ENCODE peak calls at places on chromosomes 12 and 14, in four cellular contexts. Y, A, W and F are unnamed samples.

GRCh38 chr12:39620664-39621658 is 1.4 kb upstream of the ABCD2 start:
- DNase-seq in Y (no peak), W (peak), A (no peak), F (no peak)

GRCh38 chr14:91975763-91976162 is 28.3 kb upstream of the FBLN5 start:
- DNase-seq in Y (no peak), A (no peak), W (no peak), F (no peak)

GRCh38 chr12:53476769-53477209 is 22.5 kb downstream of the MAP3K12 start:
- DNase-seq in A (no peak), W (no peak), Y (no peak), F (no peak)

GRCh38 chr12:34296143-34297041 is 274.1 kb downstream of the ALG10 start:
- DNase-seq in W (no peak), A (no peak), Y (no peak), F (no peak)

GRCh38 chr14:20456971-20457370 is 1.9 kb downstream of the APEX1 start:
- DNase-seq in W (no peak), A (no peak), Y (no peak), F (no peak)

GRCh38 chr12:9149372-9149771 is 33.7 kb upstream of the A2M start:
- DNase-seq in A (no peak), W (no peak), Y (peak), F (no peak)

GRCh38 chr14:52190532-52190931 is 77.0 kb upstream of the PTGDR start:
- DNase-seq in W (no peak), Y (no peak), A (no peak), F (no peak)

GRCh38 chr14:66330916-66331315 is 155.3 kb upstream of the CCDC196 start:
- DNase-seq in W (no peak), A (no peak), Y (no peak), F (no peak)

GRCh38 chr14:77053046-77053841 is 24.7 kb upstream of the IRF2BPL start:
- DNase-seq in W (peak), A (no peak), Y (peak), F (peak)

GRCh38 chr12:14260011-14260993 is 105.2 kb upstream of the ATF7IP start:
- DNase-seq in Y (peak), W (peak), A (peak), F (no peak)

GRCh38 chr12:12016284-12017100 is 54.2 kb upstream of the BCL2L14 start:
- DNase-seq in A (no peak), W (no peak), Y (no peak), F (no peak)

GRCh38 chr12:6915023-6915788 is 826 bp downstream of the ENO2 start:
- DNase-seq in W (no peak), A (no peak), Y (peak), F (peak)

GRCh38 chr12:26651566-26652188 is 181.3 kb downstream of the ITPR2 start:
- DNase-seq in A (peak), Y (peak), W (peak), F (peak)

GRCh38 chr14:96574633-96575191 is 72.5 kb downstream of the PAPOLA start:
- DNase-seq in W (peak), Y (no peak), A (peak), F (no peak)

GRCh38 chr12:105748806-105749600 is 389.8 kb downstream of the NUAK1 start:
- DNase-seq in Y (no peak), A (peak), W (peak), F (no peak)

GRCh38 chr12:3175238-3175637 is 98.1 kb downstream of the TSPAN9 start:
- DNase-seq in W (no peak), A (no peak), Y (no peak), F (no peak)

GRCh38 chr12:42299392-42300308 is 26.2 kb downstream of the ZCRB1 start:
- DNase-seq in A (no peak), Y (peak), W (peak), F (no peak)

GRCh38 chr12:53751336-53752191 is at the start of gene CISTR:
- DNase-seq in Y (no peak), W (no peak), A (no peak), F (no peak)

GRCh38 chr12:5505751-5506150 is 73.8 kb downstream of the NTF3 start:
- DNase-seq in Y (no peak), A (no peak), W (no peak), F (no peak)

GRCh38 chr14:75711796-75712211 is 50.8 kb downstream of the TTLL5 start:
- DNase-seq in A (peak), W (peak), Y (peak), F (peak)

GRCh38 chr14:57502581-57503254 is 9.1 kb upstream of the CCDC198 start:
- DNase-seq in A (peak), Y (no peak), W (no peak), F (no peak)

GRCh38 chr14:23727566-23728335 is 91.6 kb downstream of the DHRS2 start:
- DNase-seq in Y (peak), A (peak), W (peak), F (peak)

GRCh38 chr12:124848621-124849380 is 14.9 kb downstream of the SCARB1 start:
- DNase-seq in A (no peak), W (no peak), Y (no peak), F (no peak)

GRCh38 chr12:79690606-79691298 is at the start of gene PAWR:
- DNase-seq in A (peak), Y (peak), W (peak), F (no peak)

GRCh38 chr12:62006076-62006732 is 254.0 kb upstream of the USP15 start:
- DNase-seq in A (peak), W (peak), Y (peak), F (no peak)

GRCh38 chr12:58602736-58603135 is 317.6 kb downstream of the LRIG3 start:
- DNase-seq in A (no peak), W (peak), Y (no peak), F (no peak)

GRCh38 chr12:442235-442884 is 17.4 kb upstream of the B4GALNT3 start:
- DNase-seq in A (peak), Y (peak), W (peak), F (peak)

GRCh38 chr12:4277856-4278581 is 4.5 kb downstream of the CCND2 start:
- DNase-seq in W (no peak), Y (no peak), A (no peak), F (no peak)

GRCh38 chr12:129606239-129606638 is 297.6 kb downstream of the TMEM132D start:
- DNase-seq in Y (no peak), W (no peak), A (no peak), F (no peak)

GRCh38 chr14:45044638-45045037 is 39.3 kb upstream of the PRPF39 start:
- DNase-seq in A (no peak), W (no peak), Y (no peak), F (no peak)

GRCh38 chr12:34294137-34294536 is 271.8 kb downstream of the ALG10 start:
- DNase-seq in W (no peak), A (no peak), Y (no peak), F (no peak)

GRCh38 chr12:122064780-122065588 is 13.6 kb upstream of the MLXIP start:
- DNase-seq in W (peak), Y (peak), A (no peak), F (peak)

GRCh38 chr12:104480826-104481457 is 24.2 kb downstream of the CHST11 start:
- DNase-seq in Y (no peak), A (no peak), W (peak), F (no peak)

GRCh38 chr14:36517242-36518030 is 2.6 kb downstream of the NKX2-1 start:
- DNase-seq in W (no peak), A (no peak), Y (no peak), F (no peak)

DNA sequence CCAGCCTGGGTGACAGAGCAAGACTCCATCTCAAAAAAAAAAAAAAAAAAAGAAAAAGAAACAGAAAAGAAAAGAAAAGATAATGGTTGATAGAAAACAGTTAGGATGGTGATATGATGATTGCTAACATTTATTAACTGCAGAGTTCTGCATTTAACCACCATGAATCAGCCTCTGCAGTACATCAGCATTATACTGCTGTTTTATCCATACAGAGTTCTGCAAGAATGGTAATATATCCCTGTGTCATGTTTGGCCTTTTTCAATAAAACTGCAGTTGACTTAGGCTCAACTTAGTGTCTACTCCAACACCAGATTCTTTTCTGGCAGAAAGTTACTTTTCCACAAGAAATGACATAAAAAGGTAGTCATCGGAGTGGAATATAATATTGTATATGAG is 62.6 kb downstream of the DUSP6 start:
- DNase-seq in Y (no peak), W (no peak), A (no peak), F (no peak)
- TF ChIP-seq CTCF in Y (no peak), W (no peak), A (no peak), F (no peak)

GRCh38 chr14:53531151-53531550 is 378.0 kb upstream of the DDHD1 start:
- DNase-seq in A (no peak), Y (no peak), W (no peak), F (no peak)
- TF ChIP-seq CTCF in A (no peak), Y (no peak), W (no peak), F (no peak)

DNA sequence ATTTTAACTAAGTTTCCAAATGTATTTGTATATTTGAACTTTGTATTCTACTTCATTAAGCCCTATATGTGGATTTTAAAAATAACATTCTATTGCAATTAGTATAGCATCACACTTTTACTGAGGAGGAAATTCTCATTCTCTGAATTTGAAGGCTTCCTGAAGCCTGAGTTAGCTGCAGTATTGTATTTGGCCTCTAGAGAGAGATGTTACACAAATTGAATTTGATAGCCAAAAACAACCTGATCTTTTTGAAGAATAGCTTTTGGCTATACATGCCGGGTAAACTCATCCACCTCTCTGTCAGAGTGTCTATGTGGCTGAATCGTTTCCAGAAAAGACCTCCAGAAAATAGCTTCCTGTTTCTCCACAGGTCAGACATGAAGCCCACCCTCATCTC is 316.5 kb upstream of the OR4E1 start:
- DNase-seq in Y (peak), W (no peak), A (no peak), F (no peak)
- TF ChIP-seq CTCF in Y (peak), W (peak), A (peak), F (peak)

DNA sequence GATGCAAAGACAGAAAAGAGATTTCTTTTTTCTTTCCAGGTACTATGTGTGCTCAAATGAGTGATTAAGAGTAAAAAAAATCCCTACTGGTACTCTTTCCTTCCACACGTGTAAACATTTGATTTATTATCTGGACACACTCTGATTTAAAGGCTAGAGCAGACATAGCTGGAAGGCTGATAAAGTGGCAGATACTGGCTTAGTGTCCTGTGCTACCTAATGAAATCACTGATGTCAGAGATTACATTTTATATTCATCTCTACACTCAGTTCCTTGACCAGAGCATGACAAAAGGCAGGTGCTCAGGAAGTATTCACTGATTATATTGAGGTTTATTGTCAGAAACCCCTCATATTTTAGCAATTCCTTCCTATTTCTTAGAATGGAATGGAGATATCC is 136.6 kb upstream of the SLC38A2 start:
- DNase-seq in A (no peak), Y (no peak), W (no peak), F (no peak)
- TF ChIP-seq CTCF in A (no peak), Y (no peak), W (no peak), F (no peak)